ENCODE peak calls at places on chromosome 7, in four cellular contexts. Y, B, Z and R are unnamed samples.

GRCh38 chr7:18068745-18069144 is 41.1 kb upstream of the PRPS1L1 start:
- DNase-seq in B (no peak), Y (no peak), Z (no peak), R (no peak)

GRCh38 chr7:114459574-114459973 is 45.0 kb downstream of the FOXP2 start:
- DNase-seq in Z (no peak), B (no peak), Y (no peak), R (no peak)

GRCh38 chr7:82244947-82245346 is 198.6 kb downstream of the CACNA2D1 start:
- DNase-seq in Z (no peak), B (no peak), Y (no peak), R (no peak)

GRCh38 chr7:11830582-11831382 is 1.2 kb downstream of the THSD7A start:
- DNase-seq in Y (no peak), Z (peak), B (no peak), R (peak)

GRCh38 chr7:106841896-106842390 is 23.1 kb upstream of the PIK3CG start:
- DNase-seq in Y (no peak), B (no peak), Z (peak), R (no peak)

GRCh38 chr7:24757799-24758275 is 573 bp upstream of the GSDME start:
- DNase-seq in Y (no peak), B (peak), Z (peak), R (peak)

GRCh38 chr7:114081606-114082425 is 163.0 kb upstream of the PPP1R3A start:
- DNase-seq in Z (peak), B (peak), Y (no peak), R (peak)

GRCh38 chr7:76315372-76315771 is 12.9 kb downstream of the HSPB1 start:
- DNase-seq in B (no peak), Z (no peak), Y (no peak), R (no peak)

GRCh38 chr7:86932038-86932512 is 127.4 kb downstream of the ELAPOR2 start:
- DNase-seq in Y (no peak), B (no peak), Z (peak), R (peak)

GRCh38 chr7:69708857-69709256 is 110.6 kb downstream of the AUTS2 start:
- DNase-seq in Y (no peak), Z (no peak), B (no peak), R (peak)

GRCh38 chr7:518630-519428 is 817 bp downstream of the PDGFA start:
- DNase-seq in Y (peak), B (no peak), Z (peak), R (peak)

GRCh38 chr7:460374-461117 is 59.1 kb downstream of the PDGFA start:
- DNase-seq in Z (no peak), Y (peak), B (peak), R (no peak)

GRCh38 chr7:35749548-35749947 is 51.3 kb upstream of the SEPTIN7 start:
- DNase-seq in Y (no peak), B (no peak), Z (no peak), R (peak)

GRCh38 chr7:105426606-105427146 is 38.0 kb upstream of the SRPK2 start:
- DNase-seq in Y (no peak), B (no peak), Z (no peak), R (no peak)

GRCh38 chr7:35386816-35387429 is 133.0 kb upstream of the TBX20 start:
- DNase-seq in Z (no peak), B (no peak), Y (no peak), R (no peak)

GRCh38 chr7:4144171-4144701 is 537.9 kb upstream of the FOXK1 start:
- DNase-seq in Y (no peak), B (no peak), Z (no peak), R (no peak)

DNA sequence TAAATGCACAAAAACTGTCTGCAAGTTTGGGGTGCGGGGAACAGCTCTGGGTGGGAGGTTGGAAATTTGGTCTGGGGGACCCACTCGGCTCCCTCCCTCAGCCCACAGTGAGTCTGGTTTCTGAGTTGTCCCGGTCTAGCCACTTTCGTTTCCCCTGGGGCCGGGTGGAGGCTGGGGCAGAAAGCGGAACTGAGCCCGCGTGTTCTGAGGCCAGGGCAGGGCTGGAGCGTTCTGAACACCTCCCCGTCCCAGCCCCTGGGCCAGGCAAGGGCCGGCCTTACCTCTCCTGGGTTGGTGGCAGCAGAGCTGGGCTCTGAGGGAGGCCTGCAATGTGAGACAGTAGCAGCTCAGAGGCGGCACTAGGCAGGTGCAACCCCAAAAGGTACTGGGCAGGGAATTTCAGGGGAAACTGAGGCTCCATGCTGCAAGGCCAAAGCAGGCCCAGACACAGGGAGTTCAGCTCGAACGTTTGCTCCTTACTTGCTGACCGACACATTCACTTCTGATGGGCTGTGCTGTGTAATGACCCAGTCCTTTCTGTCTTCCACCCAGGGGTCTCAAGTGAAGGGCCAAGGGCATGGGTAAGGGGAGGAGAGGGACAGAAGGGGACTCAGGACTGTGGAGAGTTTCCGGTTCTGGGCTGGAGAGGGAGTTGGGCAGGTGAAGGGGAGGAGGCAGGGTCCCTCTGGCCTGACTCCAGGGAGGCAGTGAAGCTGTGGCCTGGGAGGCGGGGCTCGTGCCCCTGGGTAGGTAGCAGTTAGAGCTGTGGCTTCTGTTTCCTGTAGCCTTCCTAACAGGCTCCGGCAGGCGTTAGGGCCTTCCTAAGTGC is 3.0 kb downstream of the IRF5 start:
- DNase-seq in Z (no peak), Y (no peak), B (no peak), R (no peak)
- H3K4me2 ChIP-seq in Z (no peak), Y (no peak), B (peak), R (no peak)

DNA sequence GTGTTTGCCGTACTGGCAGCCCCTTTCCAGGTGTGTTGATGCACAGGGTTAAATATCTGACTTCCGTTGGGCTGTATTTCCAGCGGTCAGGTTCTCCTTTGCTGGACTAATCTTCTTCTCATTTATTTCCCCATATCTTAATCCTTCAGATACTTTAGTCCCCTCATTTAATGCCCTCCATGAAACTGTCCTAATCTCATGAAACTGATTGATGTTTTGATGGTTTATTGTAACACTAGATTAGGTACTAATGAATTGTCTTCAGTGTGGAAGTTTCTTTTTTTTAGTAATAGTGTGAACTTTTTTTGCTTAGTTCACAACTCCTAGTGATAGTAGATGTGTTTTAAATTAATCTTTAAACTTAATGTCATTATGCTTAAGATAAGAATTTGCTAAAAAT is 6.3 kb downstream of the CUL1 start:
- DNase-seq in B (no peak), Y (no peak), Z (no peak), R (no peak)
- H3K4me2 ChIP-seq in B (peak), Y (no peak), Z (no peak), R (no peak)

DNA sequence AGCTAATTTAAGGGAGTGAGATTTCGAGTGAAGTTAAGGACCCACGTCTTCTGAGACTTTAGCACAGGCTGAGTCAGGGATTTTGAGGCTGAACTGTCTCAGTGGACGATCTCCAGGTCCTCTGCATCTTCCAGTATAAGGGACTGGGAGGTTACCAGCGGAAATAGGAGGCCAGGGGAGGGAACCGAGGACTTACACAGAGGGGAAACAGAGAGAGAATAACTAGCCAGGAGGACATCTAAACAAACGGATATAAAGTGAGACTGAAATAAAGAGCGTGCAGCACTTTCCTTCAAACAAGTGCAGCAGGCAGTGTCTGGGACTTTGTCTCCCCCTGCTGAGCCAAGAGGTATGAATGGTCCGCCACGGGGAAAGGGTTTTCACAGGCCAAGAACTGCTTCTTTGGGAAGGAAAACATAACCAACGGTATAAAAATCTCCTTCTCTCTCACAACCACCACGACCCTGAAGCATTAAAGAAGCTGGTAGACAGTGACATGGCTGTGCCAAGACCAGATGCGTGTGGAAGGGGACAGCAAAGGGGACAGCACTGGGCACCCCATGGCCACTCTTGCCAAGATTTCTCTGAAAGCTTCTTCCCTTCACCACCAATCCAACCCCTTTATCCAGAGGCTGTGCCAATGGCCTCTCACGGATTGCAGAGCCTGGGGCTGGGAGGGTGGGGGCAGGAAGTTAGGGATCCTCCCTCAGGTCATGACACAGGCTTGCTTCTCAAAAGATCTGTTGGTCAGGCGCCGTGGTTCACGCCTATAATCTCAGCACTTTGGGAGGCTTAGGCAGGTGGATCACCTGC is 72.0 kb downstream of the SLC37A3 start:
- DNase-seq in Z (peak), B (peak), Y (peak), R (peak)
- H3K4me2 ChIP-seq in Z (no peak), B (peak), Y (no peak), R (peak)

GRCh38 chr7:94660006-94660405 is 4.1 kb upstream of the SGCE start:
- DNase-seq in Y (no peak), B (no peak), Z (no peak), R (no peak)
- H3K4me2 ChIP-seq in Y (no peak), B (peak), Z (no peak), R (no peak)

GRCh38 chr7:2774280-2774679 is 69.8 kb downstream of the GNA12 start:
- DNase-seq in B (no peak), Y (no peak), Z (no peak), R (no peak)

GRCh38 chr7:2775785-2776184 is 68.3 kb downstream of the GNA12 start:
- DNase-seq in Y (no peak), B (no peak), Z (no peak), R (no peak)

GRCh38 chr7:2776353-2776752 is 67.8 kb downstream of the GNA12 start:
- DNase-seq in B (no peak), Y (no peak), Z (no peak), R (no peak)

GRCh38 chr7:2774935-2775334 is 69.2 kb downstream of the GNA12 start:
- DNase-seq in B (no peak), Z (no peak), Y (no peak), R (no peak)

DNA sequence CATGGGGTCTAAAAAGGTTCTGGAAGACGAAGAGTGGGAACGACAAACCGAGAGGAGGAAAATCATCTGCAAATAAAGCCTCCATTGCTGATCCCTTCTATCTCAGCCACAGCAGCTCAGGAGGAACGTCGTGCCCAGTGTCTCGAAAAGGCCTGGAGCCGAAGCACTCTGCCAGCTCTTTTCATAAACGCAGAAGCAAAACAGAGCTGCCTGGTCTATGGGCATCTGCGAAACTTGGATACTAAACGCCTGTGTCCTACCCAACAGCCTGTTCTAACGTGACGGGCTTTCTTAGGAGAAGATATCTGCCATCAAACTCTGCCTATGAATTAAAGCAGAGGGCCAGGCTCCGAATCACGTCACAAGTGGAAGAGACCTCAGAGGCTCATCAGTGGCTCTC is 68.7 kb downstream of the GNA12 start:
- DNase-seq in Z (no peak), Y (no peak), B (no peak), R (no peak)
- H3K4me2 ChIP-seq in Z (no peak), Y (no peak), B (no peak), R (no peak)

DNA sequence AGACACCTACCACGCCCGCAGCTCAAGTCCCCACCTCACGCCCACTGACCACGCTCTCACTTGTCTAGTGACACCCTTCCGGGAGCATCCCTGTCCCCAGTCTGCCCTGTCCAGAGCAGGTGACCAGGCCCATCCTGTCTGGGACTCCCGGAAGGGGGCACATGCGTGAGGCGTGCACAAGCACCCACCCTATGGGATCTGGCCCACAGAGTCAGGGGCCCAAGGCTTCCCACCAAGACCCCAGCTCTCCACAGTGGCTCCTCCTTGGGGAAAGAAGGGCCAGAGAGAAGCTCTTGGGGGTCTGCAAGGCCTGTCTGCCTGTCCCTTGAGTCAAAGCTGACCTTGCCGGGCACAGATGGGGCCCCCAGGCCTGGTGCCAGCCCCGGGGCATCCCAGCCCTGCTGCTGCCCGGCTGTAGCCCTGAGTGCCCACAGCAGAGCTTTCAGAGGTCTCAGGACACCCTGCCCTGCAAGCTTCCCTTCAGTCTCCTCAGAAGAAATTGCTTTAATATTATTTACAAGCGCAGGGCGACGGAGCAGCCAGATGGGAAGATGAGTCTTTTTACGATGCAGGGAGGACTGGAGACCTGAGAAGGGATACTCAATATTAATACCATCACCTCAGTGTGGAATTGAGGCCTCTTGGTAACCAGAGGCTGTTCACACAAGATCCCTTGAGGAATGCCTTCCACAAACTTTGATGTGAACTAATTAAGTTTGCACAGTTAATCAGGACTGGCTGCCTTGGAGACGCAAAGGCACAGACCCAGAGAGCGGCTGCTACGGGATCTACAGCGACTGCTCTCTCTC is 195.1 kb downstream of the ELFN1 start:
- DNase-seq in Z (no peak), B (no peak), Y (no peak), R (no peak)
- H3K4me2 ChIP-seq in Z (no peak), B (no peak), Y (no peak), R (no peak)

GRCh38 chr7:33979807-33980355 is 74.5 kb downstream of the BMPER start:
- DNase-seq in B (peak), Y (no peak), Z (peak), R (peak)
- H3K4me2 ChIP-seq in B (no peak), Y (no peak), Z (peak), R (peak)

DNA sequence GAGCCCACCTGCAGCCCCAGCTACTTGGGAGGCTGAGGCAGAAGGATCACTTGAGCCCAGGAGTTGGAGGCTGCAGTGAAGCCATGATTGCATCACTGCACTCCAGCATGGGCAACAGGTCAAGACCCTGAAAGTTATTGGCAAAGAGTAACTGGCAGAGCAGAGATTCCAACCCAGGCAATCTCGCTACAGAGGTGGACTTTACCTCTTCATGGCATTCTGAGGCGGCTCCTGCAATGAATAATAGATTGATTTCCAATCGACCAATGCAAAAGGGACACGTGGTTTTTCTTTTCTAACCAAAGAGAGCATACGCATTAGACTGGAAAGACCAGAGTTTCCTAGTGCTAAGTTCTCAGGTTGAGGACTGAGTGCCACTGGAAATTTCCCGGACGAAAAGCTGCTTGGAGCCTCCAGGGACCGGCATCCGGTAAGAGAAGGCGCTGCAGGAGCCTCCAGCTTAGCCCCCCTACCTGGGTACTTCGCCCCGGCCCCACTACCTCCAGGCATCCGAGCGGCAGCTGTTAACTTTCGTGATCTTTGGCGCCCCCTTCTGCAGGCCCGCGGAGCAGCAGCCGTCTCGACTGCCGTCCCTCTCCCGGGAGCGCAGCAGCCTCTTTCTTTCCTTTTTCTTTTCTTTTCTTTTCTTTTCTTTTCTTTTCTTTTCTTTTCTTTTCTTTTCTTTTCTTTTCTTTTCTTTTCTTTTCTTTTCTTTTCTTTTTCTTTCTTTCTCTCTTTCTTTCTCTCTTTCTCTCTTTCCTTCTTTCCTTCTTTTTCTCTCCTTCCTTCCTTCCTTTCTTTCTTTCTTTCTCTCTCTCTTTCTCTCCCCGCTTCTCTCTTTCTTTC is 4.1 kb downstream of the MBLAC1 start:
- DNase-seq in Z (no peak), Y (peak), B (peak), R (peak)
- H3K4me2 ChIP-seq in Z (peak), Y (peak), B (peak), R (peak)

GRCh38 chr7:117672433-117672832 is 192.6 kb downstream of the CFTR start:
- DNase-seq in Z (no peak), B (no peak), Y (no peak), R (no peak)

GRCh38 chr7:117673367-117673766 is 193.5 kb downstream of the CFTR start:
- DNase-seq in Y (peak), B (no peak), Z (no peak), R (peak)

GRCh38 chr7:117674617-117675016 is 194.8 kb downstream of the CFTR start:
- DNase-seq in Y (peak), Z (no peak), B (no peak), R (no peak)

GRCh38 chr7:117675519-117676137 is 195.8 kb downstream of the CFTR start:
- DNase-seq in B (no peak), Y (no peak), Z (no peak), R (no peak)

DNA sequence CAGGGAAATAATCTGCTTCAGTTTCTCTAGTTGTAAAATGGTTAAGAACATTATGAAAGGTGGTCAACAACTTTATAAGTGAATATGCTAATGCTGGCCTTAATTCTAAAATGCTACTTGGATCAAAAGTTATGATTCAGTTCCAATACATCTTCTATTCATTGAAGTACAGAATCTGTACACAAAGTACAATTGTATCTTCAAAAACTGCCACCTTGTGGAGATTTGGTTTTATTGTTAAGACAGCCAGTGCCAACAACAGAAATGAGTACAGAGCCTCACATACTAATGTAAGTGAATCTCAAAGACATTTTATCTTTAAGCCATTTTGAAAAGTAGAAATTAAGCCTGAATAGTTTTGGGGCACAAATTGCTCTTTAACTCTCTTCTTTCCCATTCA is 194.0 kb downstream of the CFTR start:
- DNase-seq in Y (no peak), Z (peak), B (peak), R (peak)
- H3K4me2 ChIP-seq in Y (peak), Z (no peak), B (no peak), R (no peak)